ENCODE peak calls at places on chromosomes 11 and 22, in six cellular contexts. P is ovary, D is tibial nerve, S is IMR-90, Z is uterus, I is sigmoid colon. K is an unnamed sample. For H3K36me3, the result is how much of the 10 kb centered on the place peaks cover.

GRCh38 chr11:97965849-97966646 is 1054.7 kb upstream of the CNTN5 start:
- DNase-seq in P (no peak), D (no peak), S (peak), Z (no peak), I (no peak), K (no peak)

GRCh38 chr22:37972527-37972926 is 11.8 kb downstream of the SOX10 start:
- DNase-seq in P (peak), D (no peak), S (no peak), Z (no peak), I (no peak), K (no peak)

GRCh38 chr11:87300640-87301381 is 263.1 kb downstream of the TMEM135 start:
- DNase-seq in P (no peak), D (no peak), S (peak), Z (no peak), I (no peak), K (no peak)

GRCh38 chr22:27152033-27152432 is 494.6 kb downstream of the MIAT start:
- DNase-seq in P (no peak), D (no peak), S (no peak), Z (no peak), I (no peak), K (no peak)

GRCh38 chr22:50532353-50532700 is 2.5 kb upstream of the TYMP start:
- DNase-seq in P (no peak), D (no peak), S (no peak), Z (no peak), I (no peak), K (no peak)

GRCh38 chr11:73178092-73178539 is 36.0 kb upstream of the FCHSD2 start:
- DNase-seq in P (peak), D (peak), S (peak), Z (peak), I (peak), K (peak)

GRCh38 chr22:50171965-50172421 is 1.5 kb downstream of the PANX2 start:
- DNase-seq in P (no peak), D (no peak), S (no peak), Z (no peak), I (no peak), K (no peak)

GRCh38 chr11:57421805-57422204 is 5.1 kb downstream of the SLC43A3 start:
- DNase-seq in P (no peak), D (no peak), S (no peak), Z (no peak), I (no peak), K (no peak)

GRCh38 chr11:22337571-22338464 is at the start of gene SLC17A6:
- DNase-seq in P (no peak), D (no peak), S (peak), Z (no peak), I (no peak), K (no peak)

GRCh38 chr22:19822301-19823117 is 32.2 kb downstream of the GNB1L start:
- DNase-seq in P (peak), D (no peak), S (no peak), Z (no peak), I (peak), K (no peak)

GRCh38 chr22:41892721-41893120 is 22.2 kb downstream of the SHISA8 start:
- DNase-seq in P (no peak), D (no peak), S (no peak), Z (no peak), I (no peak), K (no peak)

GRCh38 chr11:50188040-50188439 is 155.4 kb downstream of the OR4C45 start:
- DNase-seq in P (no peak), D (no peak), S (no peak), Z (no peak), I (no peak), K (no peak)

GRCh38 chr11:115699733-115700132 is 195.5 kb upstream of the CADM1 start:
- DNase-seq in P (no peak), D (peak), S (peak), Z (no peak), I (peak), K (no peak)

GRCh38 chr22:47445716-47446290 is 683.4 kb downstream of the TBC1D22A start:
- DNase-seq in P (no peak), D (no peak), S (no peak), Z (no peak), I (no peak), K (no peak)

GRCh38 chr22:40477683-40478348 is 107.4 kb downstream of the SGSM3 start:
- DNase-seq in P (no peak), D (no peak), S (no peak), Z (no peak), I (no peak), K (no peak)

GRCh38 chr22:42007922-42008321 is 9.3 kb downstream of the WBP2NL start:
- DNase-seq in P (no peak), D (no peak), S (no peak), Z (no peak), I (no peak), K (no peak)

GRCh38 chr11:1570896-1571759 is 943 bp downstream of the DUSP8 start:
- DNase-seq in P (no peak), D (no peak), S (no peak), Z (peak), I (peak), K (no peak)

GRCh38 chr11:119520966-119521365 is 98.0 kb upstream of the THY1 start:
- DNase-seq in P (no peak), D (no peak), S (no peak), Z (no peak), I (no peak), K (no peak)

GRCh38 chr11:61258546-61258945 is 17.6 kb downstream of the PGA5 start:
- DNase-seq in P (no peak), D (no peak), S (no peak), Z (no peak), I (no peak), K (no peak)

GRCh38 chr22:33299245-33299956 is 241.2 kb upstream of the SYN3 start:
- DNase-seq in P (no peak), D (no peak), S (no peak), Z (no peak), I (no peak), K (peak)
- TF ChIP-seq POLR2A in P (no peak), D (no peak), S (no peak), Z (no peak), I (no peak), K (no peak)

GRCh38 chr11:108204918-108205499 is 17.4 kb downstream of the NPAT start:
- DNase-seq in P (no peak), D (no peak), S (no peak), Z (no peak), I (no peak), K (no peak)

GRCh38 chr11:108210441-108210840 is 12.0 kb downstream of the NPAT start:
- DNase-seq in P (no peak), D (no peak), S (no peak), Z (no peak), I (no peak), K (no peak)

GRCh38 chr11:108206171-108206570 is 16.3 kb downstream of the NPAT start:
- DNase-seq in P (no peak), D (no peak), S (no peak), Z (no peak), I (no peak), K (no peak)

GRCh38 chr11:108206969-108207682 is 15.3 kb downstream of the NPAT start:
- DNase-seq in P (no peak), D (no peak), S (no peak), Z (no peak), I (no peak), K (no peak)

GRCh38 chr11:108207683-108208060 is 14.8 kb downstream of the NPAT start:
- DNase-seq in P (no peak), D (no peak), S (no peak), Z (no peak), I (no peak), K (no peak)
- H3K36me3 ChIP-seq in P (under half), D (under half), S (under half), Z (under half), I (under half), K (half or more)

GRCh38 chr11:104222464-104222863 is 58.5 kb upstream of the PDGFD start:
- DNase-seq in P (no peak), D (no peak), S (no peak), Z (no peak), I (no peak), K (no peak)
- H3K27ac ChIP-seq in P (no peak), D (no peak), S (no peak), Z (no peak), I (no peak), K (no peak)

GRCh38 chr11:65571420-65571819 is 918 bp upstream of the FAM89B start:
- DNase-seq in P (no peak), D (no peak), S (no peak), Z (no peak), I (peak), K (no peak)

GRCh38 chr11:65571940-65572339 is 398 bp upstream of the FAM89B start:
- DNase-seq in P (peak), D (no peak), S (peak), Z (no peak), I (no peak), K (no peak)

GRCh38 chr11:65574147-65574962 is 1.5 kb upstream of the EHBP1L1 start:
- DNase-seq in P (peak), D (peak), S (peak), Z (peak), I (peak), K (peak)

GRCh38 chr11:65573391-65574146 is 1.2 kb downstream of the FAM89B start:
- DNase-seq in P (peak), D (no peak), S (no peak), Z (peak), I (peak), K (no peak)

DNA sequence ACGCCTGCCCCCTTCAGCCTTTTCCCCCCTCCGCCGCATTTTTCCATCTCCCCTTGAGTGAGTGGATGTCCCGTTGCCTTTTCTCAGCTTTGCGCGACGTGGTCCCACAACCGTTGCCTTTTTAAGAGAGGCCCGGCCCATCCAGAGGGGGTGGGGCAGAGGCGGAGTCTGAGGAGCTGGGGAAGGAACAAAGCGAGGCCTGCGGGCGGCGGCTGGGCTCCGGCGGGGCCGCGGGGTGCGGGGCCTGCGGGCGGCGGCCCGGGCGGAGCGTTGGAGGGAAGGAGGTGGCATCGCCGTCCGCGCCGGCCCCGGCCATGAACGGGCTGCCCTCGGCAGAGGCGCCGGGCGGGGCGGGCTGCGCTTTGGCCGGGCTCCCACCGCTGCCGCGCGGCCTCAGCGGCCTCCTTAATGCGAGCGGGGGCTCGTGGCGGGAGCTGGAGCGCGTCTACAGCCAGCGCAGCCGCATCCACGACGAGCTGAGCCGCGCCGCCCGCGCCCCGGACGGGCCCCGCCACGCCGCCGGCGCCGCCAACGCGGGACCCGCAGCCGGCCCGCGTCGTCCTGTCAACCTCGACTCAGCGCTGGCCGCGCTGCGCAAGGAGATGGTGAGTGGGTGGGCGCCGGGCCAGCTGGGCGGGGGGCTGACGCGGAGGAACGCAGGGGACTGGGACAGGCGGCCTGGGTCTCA is at the start of gene FAM89B:
- DNase-seq in P (peak), D (peak), S (peak), Z (peak), I (peak), K (peak)
- TF ChIP-seq POLR2A in P (peak), D (peak), S (peak), Z (peak), I (no peak), K (peak)

DNA sequence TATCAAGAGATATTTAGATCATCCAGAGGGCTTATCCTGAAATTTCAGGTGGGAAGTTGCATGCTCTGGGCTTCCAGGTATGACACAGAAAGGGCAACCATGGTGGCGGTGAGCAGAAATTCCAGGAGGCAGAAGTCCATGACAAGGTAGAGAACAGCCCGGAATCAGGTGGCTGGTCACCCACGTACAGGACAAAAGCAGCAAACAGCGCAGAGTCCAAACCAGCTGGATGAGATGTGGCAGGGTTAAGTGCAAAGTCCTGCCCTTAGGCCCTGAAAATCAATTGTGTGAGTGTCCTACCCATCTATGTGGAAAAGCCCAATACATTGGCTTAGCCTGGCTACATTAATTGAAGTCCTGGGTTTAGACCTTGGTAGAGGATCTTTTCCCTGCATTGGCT is 11.6 kb downstream of the PPFIBP2 start:
- DNase-seq in P (no peak), D (no peak), S (no peak), Z (no peak), I (no peak), K (no peak)
- H3K36me3 ChIP-seq in P (under half), D (under half), S (under half), Z (under half), I (under half), K (under half)

DNA sequence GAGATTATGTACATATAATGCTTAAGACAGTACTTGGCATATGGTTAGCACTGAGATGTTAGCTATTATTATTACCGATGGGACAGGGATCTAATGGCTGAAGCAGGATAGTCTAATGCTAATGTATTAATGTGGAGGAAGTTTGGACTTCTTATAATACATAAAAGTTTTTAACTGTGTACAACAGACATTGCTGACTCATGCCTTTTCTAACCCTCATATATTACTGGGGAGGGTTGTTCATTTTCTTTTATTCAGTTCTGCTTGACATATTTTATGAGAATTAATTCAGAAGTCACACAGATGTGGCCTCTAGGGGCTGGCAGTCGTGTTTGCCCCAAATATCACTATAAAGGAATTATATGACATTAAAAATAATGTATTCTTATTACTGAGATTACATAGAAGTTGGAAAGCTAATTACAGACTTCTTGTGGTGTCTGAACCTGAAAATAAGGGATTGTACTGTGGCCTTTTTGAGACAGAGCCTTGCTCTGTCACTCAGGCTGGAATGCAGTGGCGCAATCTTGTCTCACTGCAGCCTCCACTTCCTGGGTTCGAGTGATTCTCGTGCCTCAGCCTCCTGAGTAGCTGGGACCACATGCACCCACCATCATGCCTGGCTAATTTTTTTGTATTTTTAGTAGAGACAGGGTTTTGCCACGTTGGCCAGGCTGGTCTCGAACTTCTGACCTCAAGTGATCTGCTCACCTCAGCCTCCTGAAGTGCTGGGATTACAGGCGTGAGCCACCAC is 10.1 kb downstream of the CCDC90B start:
- DNase-seq in P (no peak), D (no peak), S (no peak), Z (no peak), I (no peak), K (no peak)
- H3K27ac ChIP-seq in P (no peak), D (no peak), S (no peak), Z (no peak), I (no peak), K (no peak)

DNA sequence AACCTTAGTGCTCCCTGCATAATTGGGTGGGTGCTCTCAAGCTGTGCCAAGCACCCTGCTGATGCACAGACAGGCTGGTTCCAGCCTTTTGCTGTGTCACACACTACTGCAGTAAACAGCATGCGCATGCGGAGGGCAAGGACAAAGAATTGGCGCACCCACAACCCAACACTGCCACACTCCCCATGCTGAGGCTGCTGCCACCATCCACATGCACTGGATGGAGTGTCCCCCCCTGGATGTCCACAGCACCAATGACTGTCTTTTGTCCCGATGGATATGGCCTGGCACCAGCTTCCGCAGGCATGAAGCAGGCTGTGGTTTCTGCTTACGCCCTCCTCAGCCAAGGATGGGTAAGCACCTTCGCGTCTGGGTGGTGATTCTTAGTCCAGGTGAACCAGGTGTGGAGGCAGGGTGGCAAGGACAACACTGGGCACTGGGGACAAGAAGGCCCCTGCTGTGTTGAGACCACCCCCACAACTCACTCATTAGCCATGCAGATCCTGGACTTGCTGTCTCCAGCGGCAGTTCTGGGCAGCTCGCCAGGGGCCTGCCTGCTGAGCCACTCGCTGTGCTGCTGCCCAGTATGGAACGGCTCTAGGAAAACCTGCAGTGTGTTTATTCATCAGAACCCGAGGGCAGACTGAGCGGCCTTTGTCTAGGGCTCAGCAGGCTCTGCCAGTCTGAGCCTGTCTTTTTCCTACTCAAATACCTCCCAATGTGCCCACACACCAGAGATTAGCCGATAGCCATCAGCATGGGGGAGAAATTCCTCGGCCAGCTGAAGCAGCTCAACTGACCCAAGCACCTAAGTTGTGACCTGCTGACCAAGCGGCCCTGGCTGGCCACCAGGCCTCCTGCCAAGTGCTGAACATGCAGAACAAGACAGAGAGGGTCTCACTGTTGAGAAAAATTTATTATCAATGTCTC is 8.2 kb upstream of the NAP1L4 start:
- DNase-seq in P (no peak), D (no peak), S (peak), Z (no peak), I (peak), K (no peak)
- TF ChIP-seq POLR2A in P (no peak), D (no peak), S (no peak), Z (no peak), I (no peak), K (no peak)

GRCh38 chr11:488062-488461 is 19.0 kb downstream of the RNH1 start:
- DNase-seq in P (no peak), D (no peak), S (no peak), Z (no peak), I (no peak), K (no peak)
- H3K36me3 ChIP-seq in P (under half), D (under half), S (under half), Z (under half), I (under half), K (under half)

GRCh38 chr11:69050592-69051380 is 2.1 kb downstream of the TPCN2 start:
- DNase-seq in P (no peak), D (no peak), S (no peak), Z (no peak), I (peak), K (no peak)

GRCh38 chr11:69048056-69048717 is 545 bp upstream of the TPCN2 start:
- DNase-seq in P (no peak), D (no peak), S (no peak), Z (no peak), I (no peak), K (no peak)

GRCh38 chr11:69051381-69052342 is 2.9 kb downstream of the TPCN2 start:
- DNase-seq in P (no peak), D (no peak), S (no peak), Z (no peak), I (peak), K (no peak)

GRCh38 chr11:69049490-69049867 is 747 bp downstream of the TPCN2 start:
- DNase-seq in P (no peak), D (no peak), S (no peak), Z (no peak), I (no peak), K (no peak)

GRCh38 chr11:69048718-69049489 is at the start of gene TPCN2:
- DNase-seq in P (peak), D (peak), S (peak), Z (peak), I (peak), K (peak)
- H3K27ac ChIP-seq in P (peak), D (peak), S (peak), Z (peak), I (peak), K (peak)

K was measured in esophagus squamous epithelium.